ENCODE peak calls at places on chromosomes 16 and 17, in five cellular contexts. E is transverse colon, P is spleen, Y is prostate gland, H is H1. D is an unnamed sample.

GRCh38 chr16:9047689-9048301 is 43.6 kb upstream of the HAPSTR1 start:
- DNase-seq in P (peak), H (peak), Y (peak), E (peak), D (no peak)

GRCh38 chr17:67519801-67520251 is 142.7 kb downstream of the PITPNC1 start:
- DNase-seq in H (no peak), P (no peak), Y (no peak), E (no peak), D (no peak)

GRCh38 chr16:74778646-74779045 is 4.0 kb upstream of the FA2H start:
- DNase-seq in Y (no peak), E (peak), H (peak), P (no peak), D (no peak)

GRCh38 chr17:61400058-61400785 is 579 bp downstream of the TBX2 start:
- DNase-seq in Y (no peak), P (no peak), H (peak), E (no peak), D (no peak)

GRCh38 chr17:19460695-19461094 is 49.7 kb downstream of the RNF112 start:
- DNase-seq in P (peak), E (peak), Y (no peak), H (peak), D (no peak)

GRCh38 chr17:71084219-71084618 is 914.9 kb downstream of the KCNJ2 start:
- DNase-seq in P (no peak), E (peak), Y (peak), H (peak), D (no peak)

GRCh38 chr17:3870871-3871306 is 22.0 kb downstream of the CAMKK1 start:
- DNase-seq in P (no peak), E (peak), H (no peak), Y (no peak), D (peak)

GRCh38 chr17:34762078-34762477 is 182.7 kb downstream of the TMEM132E start:
- DNase-seq in Y (no peak), E (no peak), H (no peak), P (no peak), D (no peak)

GRCh38 chr17:75240394-75241142 is 20.8 kb downstream of the GGA3 start:
- DNase-seq in P (no peak), Y (no peak), E (no peak), H (peak), D (no peak)

GRCh38 chr17:76264755-76265623 is at the start of gene UBALD2:
- DNase-seq in E (peak), Y (peak), P (peak), H (peak), D (peak)

GRCh38 chr17:76263896-76264295 is 1.3 kb upstream of the UBALD2 start:
- DNase-seq in Y (no peak), E (no peak), P (peak), H (no peak), D (no peak)

GRCh38 chr17:76264425-76264754 is 758 bp upstream of the UBALD2 start:
- DNase-seq in P (no peak), E (no peak), H (no peak), Y (no peak), D (no peak)

GRCh38 chr17:76261421-76262215 is 3.5 kb upstream of the UBALD2 start:
- DNase-seq in P (no peak), Y (no peak), E (no peak), H (no peak), D (no peak)

GRCh38 chr17:76262732-76263344 is 2.3 kb upstream of the UBALD2 start:
- DNase-seq in E (peak), Y (peak), H (no peak), P (no peak), D (no peak)
- TF ChIP-seq POLR2AphosphoS5 in E (peak), Y (peak), H (no peak), P (no peak), D (peak)

GRCh38 chr16:84769416-84769815 is 50.4 kb upstream of the CRISPLD2 start:
- DNase-seq in P (no peak), Y (no peak), H (no peak), E (no peak), D (no peak)
- TF ChIP-seq POLR2A in P (no peak), Y (no peak), H (no peak), E (no peak), D (no peak)

GRCh38 chr17:1965556-1966273 is 59.4 kb downstream of the RTN4RL1 start:
- DNase-seq in H (no peak), E (no peak), P (no peak), Y (no peak), D (no peak)
- TF ChIP-seq POLR2AphosphoS5 in H (no peak), E (no peak), P (no peak), Y (no peak), D (no peak)

GRCh38 chr17:11986939-11987329 is 10.3 kb downstream of the ZNF18 start:
- DNase-seq in H (no peak), Y (no peak), P (no peak), E (no peak), D (no peak)
- TF ChIP-seq POLR2A in H (no peak), Y (no peak), P (no peak), E (no peak), D (no peak)

GRCh38 chr17:8312251-8312650 is 2.2 kb downstream of the ARHGEF15 start:
- DNase-seq in E (no peak), Y (no peak), P (peak), H (no peak), D (no peak)

GRCh38 chr17:8314797-8315739 is 5.0 kb downstream of the ARHGEF15 start:
- DNase-seq in Y (no peak), E (no peak), P (no peak), H (no peak), D (no peak)

GRCh38 chr17:8311131-8311790 is 1.2 kb downstream of the ARHGEF15 start:
- DNase-seq in E (no peak), Y (no peak), P (no peak), H (no peak), D (no peak)

GRCh38 chr17:8312726-8313600 is 2.9 kb downstream of the ARHGEF15 start:
- DNase-seq in P (peak), H (no peak), E (no peak), Y (no peak), D (no peak)

GRCh38 chr17:8310601-8311123 is 621 bp downstream of the ARHGEF15 start:
- DNase-seq in P (no peak), E (no peak), H (no peak), Y (no peak), D (no peak)
- TF ChIP-seq POLR2AphosphoS5 in P (no peak), E (no peak), H (no peak), Y (no peak), D (no peak)

GRCh38 chr17:78766225-78766624 is 15.8 kb downstream of the CYTH1 start:
- DNase-seq in Y (no peak), H (no peak), E (no peak), P (no peak), D (no peak)

GRCh38 chr17:78767806-78768205 is 14.3 kb downstream of the CYTH1 start:
- DNase-seq in H (no peak), P (no peak), Y (peak), E (no peak), D (no peak)

GRCh38 chr17:78766743-78767294 is 15.3 kb downstream of the CYTH1 start:
- DNase-seq in H (no peak), P (no peak), E (no peak), Y (peak), D (no peak)

GRCh38 chr17:78771758-78772382 is 10.2 kb downstream of the CYTH1 start:
- DNase-seq in H (no peak), P (no peak), Y (no peak), E (no peak), D (no peak)

GRCh38 chr17:78769200-78769773 is 12.8 kb downstream of the CYTH1 start:
- DNase-seq in E (no peak), Y (peak), P (no peak), H (no peak), D (no peak)
- TF ChIP-seq POLR2A in E (no peak), Y (no peak), P (no peak), H (no peak), D (no peak)

GRCh38 chr16:68235105-68235881 is 634 bp downstream of the ESRP2 start:
- DNase-seq in Y (peak), H (peak), E (peak), P (no peak), D (no peak)

GRCh38 chr16:68236804-68237242 is 896 bp upstream of the ESRP2 start:
- DNase-seq in P (no peak), H (no peak), E (peak), Y (peak), D (peak)

GRCh38 chr16:68237243-68238028 is 1.5 kb upstream of the ESRP2 start:
- DNase-seq in H (peak), P (peak), Y (peak), E (peak), D (peak)

GRCh38 chr16:68234188-68235104 is 1.5 kb downstream of the ESRP2 start:
- DNase-seq in E (peak), H (peak), Y (peak), P (no peak), D (no peak)

DNA sequence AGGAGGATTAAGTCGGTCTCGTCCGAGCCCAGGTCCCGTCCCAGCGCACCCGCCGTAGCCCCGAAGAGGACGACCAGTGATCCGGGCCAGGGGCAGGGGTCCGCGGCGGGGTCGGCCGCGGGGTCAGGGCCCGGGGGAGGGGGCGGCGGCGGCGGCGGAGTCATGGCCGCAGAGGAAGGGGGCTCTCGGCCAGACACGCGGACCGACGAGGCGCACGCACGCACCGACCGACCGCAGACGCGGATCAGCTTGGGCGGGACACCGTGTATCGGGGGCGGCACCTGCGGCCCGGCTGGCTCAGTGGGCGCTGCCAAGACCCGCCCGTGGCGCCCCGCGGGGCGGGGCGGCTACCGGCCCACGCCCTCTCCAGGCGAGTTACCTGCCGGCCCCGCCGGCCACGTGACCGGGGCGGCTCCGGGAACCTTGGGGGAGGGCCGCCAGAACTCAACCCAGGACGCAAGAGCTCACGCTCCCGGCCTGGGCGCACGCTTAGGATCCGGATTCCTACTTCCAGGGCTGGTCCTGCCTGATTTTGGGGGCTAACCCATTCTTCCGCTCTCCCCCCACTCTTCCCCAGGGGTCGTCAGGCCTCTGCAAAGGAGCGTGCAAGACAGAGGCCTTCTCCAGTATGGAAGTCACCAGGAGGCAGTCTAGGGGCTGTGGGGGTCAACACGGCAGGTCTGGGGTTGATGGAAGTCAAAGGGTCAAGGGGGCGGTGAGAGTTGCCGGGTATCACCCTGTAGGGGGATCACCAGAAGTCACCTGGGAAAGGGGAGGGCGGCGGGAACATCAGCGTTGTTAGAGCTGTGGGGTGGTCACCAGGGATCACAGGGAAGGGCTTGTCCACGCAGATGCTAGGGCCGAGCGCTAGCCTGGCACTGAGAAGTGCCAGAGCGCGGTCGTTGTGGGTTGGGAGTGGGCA is at the start of gene ESRP2:
- DNase-seq in E (peak), H (peak), P (peak), Y (peak), D (no peak)
- TF ChIP-seq POLR2AphosphoS5 in E (peak), H (no peak), P (no peak), Y (peak), D (no peak)

GRCh38 chr16:89639385-89639784 is 18.1 kb downstream of the CHMP1A start:
- DNase-seq in E (no peak), Y (no peak), P (no peak), H (no peak), D (no peak)

GRCh38 chr16:89641719-89642187 is 15.8 kb downstream of the CHMP1A start:
- DNase-seq in P (no peak), E (no peak), Y (no peak), H (no peak), D (no peak)

GRCh38 chr16:89645122-89645521 is 12.4 kb downstream of the CHMP1A start:
- DNase-seq in P (no peak), E (no peak), H (no peak), Y (no peak), D (no peak)

GRCh38 chr16:89643769-89644300 is 13.7 kb downstream of the CHMP1A start:
- DNase-seq in E (no peak), Y (no peak), P (no peak), H (no peak), D (no peak)

GRCh38 chr16:89642574-89642973 is 14.9 kb downstream of the CHMP1A start:
- DNase-seq in Y (no peak), E (no peak), P (no peak), H (no peak), D (no peak)
- TF ChIP-seq POLR2A in Y (no peak), E (no peak), P (no peak), H (no peak), D (no peak)